ENCODE peak calls at places on chromosomes 6 and 20, in four cellular contexts. J, X, D and L are unnamed samples.

GRCh38 chr6:152572395-152573061 is 64.6 kb downstream of the SYNE1 start:
- DNase-seq in J (no peak), X (no peak), D (peak), L (no peak)

GRCh38 chr20:38143646-38144554 is 21.2 kb downstream of the TGM2 start:
- DNase-seq in J (peak), X (peak), D (peak), L (no peak)

GRCh38 chr6:139446768-139447167 is 72.3 kb upstream of the CITED2 start:
- DNase-seq in J (no peak), X (no peak), D (no peak), L (no peak)

GRCh38 chr20:46119028-46119546 is 973 bp downstream of the CD40 start:
- DNase-seq in J (no peak), X (no peak), D (no peak), L (no peak)

GRCh38 chr6:11535801-11536230 is 1.7 kb upstream of the TMEM170B start:
- DNase-seq in J (peak), X (no peak), D (no peak), L (peak)

GRCh38 chr6:99330159-99330558 is 19.3 kb downstream of the FAXC start:
- DNase-seq in J (peak), X (peak), D (peak), L (peak)

GRCh38 chr6:163428373-163428772 is 13.9 kb downstream of the QKI start:
- DNase-seq in J (no peak), X (no peak), D (no peak), L (no peak)

GRCh38 chr20:43840382-43841070 is 74.1 kb upstream of the TOX2 start:
- DNase-seq in J (peak), X (peak), D (no peak), L (no peak)

GRCh38 chr20:45576995-45577394 is 2.1 kb downstream of the WFDC8 start:
- DNase-seq in J (no peak), X (no peak), D (no peak), L (no peak)

GRCh38 chr6:100237881-100238280 is 226.8 kb downstream of the SIM1 start:
- DNase-seq in J (no peak), X (no peak), D (no peak), L (no peak)

GRCh38 chr6:37323568-37323967 is 30.2 kb upstream of the RNF8 start:
- DNase-seq in J (peak), X (no peak), D (no peak), L (no peak)

GRCh38 chr20:24979036-24979960 is 13.3 kb downstream of the APMAP start:
- DNase-seq in J (no peak), X (no peak), D (no peak), L (no peak)

GRCh38 chr6:91185072-91185471 is 598.2 kb upstream of the MAP3K7 start:
- DNase-seq in J (no peak), X (no peak), D (no peak), L (no peak)

GRCh38 chr6:3757241-3757641 is 5.7 kb upstream of the PXDC1 start:
- DNase-seq in J (no peak), X (no peak), D (no peak), L (no peak)

GRCh38 chr20:33568378-33569289 is 78.7 kb downstream of the CBFA2T2 start:
- DNase-seq in J (no peak), X (no peak), D (no peak), L (no peak)

GRCh38 chr6:89140347-89141159 is 5.3 kb upstream of the PM20D2 start:
- DNase-seq in J (peak), X (no peak), D (no peak), L (no peak)

GRCh38 chr6:105804436-105804835 is 281.7 kb upstream of the PRDM1 start:
- DNase-seq in J (peak), X (no peak), D (peak), L (no peak)

GRCh38 chr6:118187568-118188164 is 280.6 kb downstream of the SLC35F1 start:
- DNase-seq in J (peak), X (no peak), D (no peak), L (no peak)

GRCh38 chr6:13289789-13290318 is 38.5 kb downstream of the TBC1D7 start:
- DNase-seq in J (no peak), X (peak), D (no peak), L (no peak)

GRCh38 chr6:26743157-26743821 is 83.7 kb upstream of the ZNF322 start:
- DNase-seq in J (peak), X (no peak), D (peak), L (peak)
- H3K4me3 ChIP-seq in J (peak), X (no peak), D (no peak), L (peak)

DNA sequence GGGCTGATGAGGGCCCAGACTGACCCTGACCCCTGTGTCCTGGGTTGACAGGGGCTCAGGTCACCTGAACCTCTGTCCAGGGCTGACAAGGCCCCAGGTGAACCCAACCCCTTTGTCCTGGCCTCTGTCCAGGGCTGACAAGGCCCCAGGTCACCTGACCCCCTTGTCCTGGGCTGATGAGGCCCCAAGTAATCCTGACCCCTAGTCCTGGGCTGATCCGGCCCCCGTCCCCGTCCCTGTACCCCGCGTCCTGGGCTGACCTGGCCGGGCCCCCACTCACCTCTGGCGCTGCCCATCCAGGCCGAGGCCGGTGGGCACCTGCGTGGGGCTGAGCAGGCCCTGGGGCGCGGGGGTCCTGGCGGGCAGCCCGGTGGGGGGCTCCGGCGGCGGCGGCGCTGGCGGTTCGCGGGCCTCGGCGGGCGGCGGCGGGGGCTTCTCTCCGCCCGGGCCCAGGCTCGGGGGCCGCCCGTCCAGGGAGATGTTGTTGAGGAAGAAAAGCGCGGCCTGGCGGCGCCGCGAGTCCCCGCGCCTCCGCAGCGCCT is 379 bp downstream of the CABLES2 start:
- DNase-seq in J (no peak), X (no peak), D (no peak), L (no peak)
- TF ChIP-seq CTCF in J (no peak), X (no peak), D (no peak), L (no peak)

DNA sequence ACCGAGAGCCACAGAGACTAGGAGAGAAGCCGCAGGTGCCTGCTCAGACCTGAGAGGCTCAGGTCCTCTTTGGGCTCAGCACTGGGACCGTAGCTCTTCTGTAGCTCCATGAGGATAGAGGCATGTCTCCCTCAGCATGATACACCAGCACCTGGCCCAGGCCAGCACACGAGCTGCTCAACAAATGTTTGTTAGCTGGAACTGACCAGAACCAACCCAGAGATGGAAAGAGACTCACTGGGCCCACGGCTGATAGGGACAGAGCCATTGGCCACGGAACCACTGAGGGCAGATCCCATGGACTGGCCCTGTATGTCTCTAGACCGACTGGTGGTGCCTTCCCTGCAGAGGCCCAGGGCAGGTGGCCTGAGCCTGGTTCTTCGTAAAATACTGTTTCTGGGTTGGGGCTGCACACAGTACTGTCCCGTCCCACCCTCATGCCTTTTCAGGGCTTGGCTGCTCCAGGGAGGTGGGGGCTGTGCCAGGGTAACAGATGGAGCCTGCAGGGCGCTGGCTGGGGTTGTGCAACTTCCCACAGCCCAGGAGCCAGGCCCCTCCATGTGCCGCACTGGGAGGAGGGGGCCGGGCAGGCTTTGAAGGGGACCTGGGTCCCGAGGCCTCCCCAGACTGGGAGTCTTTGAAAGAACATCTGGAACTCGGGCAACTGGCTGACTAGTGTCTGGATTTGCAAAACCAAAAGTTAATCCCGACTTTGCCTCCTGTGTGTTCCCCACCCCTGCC is 5.2 kb downstream of the C20orf204 start:
- DNase-seq in J (no peak), X (no peak), D (no peak), L (no peak)
- H3K4me3 ChIP-seq in J (no peak), X (no peak), D (no peak), L (no peak)

GRCh38 chr6:158498362-158498761 is 61.5 kb upstream of the TMEM181 start:
- DNase-seq in J (no peak), X (no peak), D (no peak), L (no peak)

GRCh38 chr6:158500016-158500735 is 59.7 kb upstream of the TMEM181 start:
- DNase-seq in J (peak), X (no peak), D (peak), L (no peak)

GRCh38 chr6:158497620-158498019 is 62.3 kb upstream of the TMEM181 start:
- DNase-seq in J (no peak), X (no peak), D (no peak), L (no peak)

GRCh38 chr6:158499601-158500000 is 60.3 kb upstream of the TMEM181 start:
- DNase-seq in J (no peak), X (no peak), D (no peak), L (no peak)

DNA sequence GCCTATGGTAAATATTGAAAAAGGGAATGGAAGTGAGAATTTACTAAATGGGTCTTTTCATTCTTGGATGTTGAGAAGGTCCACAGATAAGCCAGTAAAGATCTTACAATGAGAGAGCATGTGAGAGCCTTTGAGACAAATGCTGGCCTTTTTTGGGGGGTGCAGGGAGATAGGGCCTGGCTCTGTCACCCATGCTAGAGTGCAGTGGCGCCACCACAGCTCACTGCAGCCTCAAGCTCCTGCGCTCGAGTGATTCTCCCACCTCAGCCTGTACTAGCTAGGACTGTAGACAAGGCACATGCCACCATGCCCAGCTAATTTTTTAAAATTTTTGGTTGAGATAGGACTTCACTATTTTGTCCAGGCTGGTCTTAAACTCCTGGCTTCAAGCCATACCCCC is 63.2 kb upstream of the TMEM181 start:
- DNase-seq in J (no peak), X (no peak), D (no peak), L (no peak)
- TF ChIP-seq CTCF in J (no peak), X (no peak), D (no peak), L (no peak)